ENCODE peak calls at places on chromosome 1, in four cellular contexts. F is T follicular helper cell, V is T-helper 2 cell, E is GM20000. G is an unnamed sample.

GRCh38 chr1:228542376-228542775 is 55.2 kb downstream of the RNF187 start:
- DNase-seq in F (no peak), V (no peak), E (no peak), G (no peak)

GRCh38 chr1:64923294-64923718 is 43.0 kb downstream of the JAK1 start:
- DNase-seq in F (no peak), E (peak; percentile 21), V (peak; percentile 77), G (peak; percentile 28)

GRCh38 chr1:19205845-19206244 is 4.2 kb downstream of the UBR4 start:
- DNase-seq in F (no peak), E (no peak), V (no peak), G (no peak)

GRCh38 chr1:31811605-31812004 is 4.2 kb downstream of the SPOCD1 start:
- DNase-seq in V (no peak), F (no peak), E (no peak), G (no peak)

GRCh38 chr1:89821322-89822108 is 683 bp downstream of the LRRC8D start:
- DNase-seq in E (peak; percentile 85), V (peak; percentile 69), F (peak; percentile 42), G (peak; percentile 82)

GRCh38 chr1:116064616-116065015 is 46.6 kb upstream of the MAB21L3 start:
- DNase-seq in E (no peak), V (no peak), F (no peak), G (no peak)

GRCh38 chr1:185672719-185673360 is 61.4 kb upstream of the HMCN1 start:
- DNase-seq in E (no peak), V (no peak), F (no peak), G (no peak)

GRCh38 chr1:188070848-188071247 is 1242.1 kb downstream of the PLA2G4A start:
- DNase-seq in E (no peak), F (no peak), V (no peak), G (no peak)

GRCh38 chr1:163307479-163308171 is 14.1 kb upstream of the NUF2 start:
- DNase-seq in F (no peak), E (no peak), V (no peak), G (no peak)

GRCh38 chr1:29280780-29281131 is 44.4 kb downstream of the PTPRU start:
- DNase-seq in E (no peak), V (no peak), F (no peak), G (no peak)

GRCh38 chr1:217574265-217574949 is 56.5 kb downstream of the GPATCH2 start:
- DNase-seq in F (no peak), V (no peak), E (no peak), G (no peak)

GRCh38 chr1:151639466-151639865 is 27.6 kb downstream of the SNX27 start:
- DNase-seq in F (no peak), V (no peak), E (no peak), G (no peak)

GRCh38 chr1:61076728-61077675 is 5.4 kb upstream of the NFIA start:
- DNase-seq in F (peak; percentile 72), V (peak; percentile 97), E (peak; percentile 60), G (peak; percentile 65)

G was measured in GM13977.